ENCODE peak calls at places on chromosome 22, in nine cellular contexts. I is psoas muscle, X is spleen, M is cardiac muscle cell, W is sigmoid colon, H is GM12865, F is SK-N-SH, B is fibroblast of lung, G is neural crest cell. K is an unnamed sample.

GRCh38 chr22:20117656-20118571 is 888 bp upstream of the TRMT2A start:
- DNase-seq in W (no peak), I (peak; percentile 63), X (peak; percentile 92), B (peak; percentile 51), H (peak; percentile 61), G (no peak), F (no peak), M (peak; percentile 43), K (peak; percentile 77)

GRCh38 chr22:44129614-44129976 is 51.1 kb upstream of the PARVG start:
- DNase-seq in B (peak; percentile 75), W (peak; percentile 19), M (no peak), H (no peak), G (no peak), I (no peak), F (peak; percentile 44), X (peak; percentile 6), K (no peak)

GRCh38 chr22:20641919-20642579 is 131.9 kb upstream of the SERPIND1 start:
- DNase-seq in M (no peak), I (no peak), H (no peak), G (no peak), B (no peak), X (no peak), F (no peak), W (no peak), K (no peak)

GRCh38 chr22:27654536-27655445 is 146.8 kb downstream of the MN1 start:
- DNase-seq in F (no peak), G (no peak), I (no peak), B (no peak), M (no peak), X (peak; percentile 46), W (no peak), H (no peak), K (no peak)

GRCh38 chr22:42385691-42386090 is 46.5 kb downstream of the NFAM1 start:
- DNase-seq in X (no peak), B (no peak), F (no peak), I (no peak), W (no peak), M (no peak), G (no peak), H (no peak), K (no peak)

GRCh38 chr22:44730490-44731356 is 21.7 kb upstream of the ARHGAP8 start:
- DNase-seq in M (no peak), B (no peak), G (no peak), F (peak; percentile 31), X (no peak), I (peak; percentile 37), W (no peak), H (no peak), K (no peak)

GRCh38 chr22:42688241-42688913 is 32.3 kb downstream of the A4GALT start:
- DNase-seq in I (peak; percentile 96), G (peak; percentile 36), F (peak; percentile 45), W (peak; percentile 98), H (no peak), B (peak; percentile 95), M (peak; percentile 89), X (no peak), K (no peak)

GRCh38 chr22:26529345-26529744 is 17.1 kb upstream of the TFIP11 start:
- DNase-seq in G (no peak), W (no peak), B (no peak), M (no peak), X (no peak), H (no peak), I (peak; percentile 76), F (no peak), K (no peak)

GRCh38 chr22:17578129-17578754 is 14.9 kb downstream of the SLC25A18 start:
- DNase-seq in G (no peak), F (no peak), I (peak; percentile 76), B (peak; percentile 56), M (no peak), W (peak; percentile 92), H (no peak), X (no peak), K (no peak)

GRCh38 chr22:46905415-46905814 is 143.0 kb downstream of the TBC1D22A start:
- DNase-seq in F (no peak), W (no peak), B (no peak), G (no peak), H (no peak), X (no peak), I (no peak), M (no peak), K (no peak)

GRCh38 chr22:19916941-19917340 is 24.6 kb upstream of the COMT start:
- DNase-seq in I (no peak), M (no peak), B (no peak), X (no peak), F (no peak), H (no peak), G (no peak), W (no peak), K (no peak)

GRCh38 chr22:37275622-37276021 is 6.7 kb upstream of the CYTH4 start:
- DNase-seq in B (no peak), M (no peak), H (no peak), I (no peak), G (no peak), X (no peak), W (no peak), F (no peak), K (no peak)

GRCh38 chr22:45671051-45671782 is 417 bp upstream of the ATXN10 start:
- DNase-seq in B (no peak), F (peak; percentile 94), G (peak; percentile 16), H (no peak), M (peak; percentile 57), W (peak; percentile 73), X (peak; percentile 75), I (peak; percentile 55), K (no peak)

GRCh38 chr22:46775364-46775758 is 12.9 kb downstream of the TBC1D22A start:
- DNase-seq in M (no peak), B (no peak), H (peak; percentile 36), W (no peak), I (no peak), G (no peak), X (peak; percentile 62), F (no peak), K (no peak)

GRCh38 chr22:38572065-38572464 is 2.1 kb upstream of the DMC1 start:
- DNase-seq in W (no peak), G (peak; percentile 33), X (no peak), B (peak; percentile 42), I (no peak), M (peak; percentile 67), H (peak; percentile 49), F (peak; percentile 30), K (peak; percentile 47)

GRCh38 chr22:33756508-33756949 is 163.7 kb downstream of the LARGE1 start:
- DNase-seq in X (no peak), B (no peak), I (no peak), H (peak; percentile 16), W (no peak), F (peak; percentile 14), M (peak; percentile 21), G (no peak), K (no peak)
- TF ChIP-seq CTCF in X (no peak), B (no peak), I (no peak), H (no peak), W (no peak), F (no peak), M (no peak), G (no peak), K (no peak)

GRCh38 chr22:49723478-49724029 is 104.1 kb downstream of the BRD1 start:
- DNase-seq in I (no peak), F (no peak), B (no peak), G (no peak), W (no peak), M (no peak), H (no peak), X (no peak), K (no peak)

GRCh38 chr22:49725516-49725915 is 102.2 kb downstream of the BRD1 start:
- DNase-seq in W (no peak), B (no peak), F (no peak), M (no peak), I (no peak), G (no peak), X (no peak), H (no peak), K (no peak)

GRCh38 chr22:49726022-49726681 is 101.5 kb downstream of the BRD1 start:
- DNase-seq in F (no peak), B (no peak), M (no peak), X (no peak), H (no peak), G (no peak), I (no peak), W (no peak), K (no peak)

GRCh38 chr22:49724030-49724892 is 103.4 kb downstream of the BRD1 start:
- DNase-seq in W (no peak), I (no peak), B (no peak), H (no peak), G (no peak), X (no peak), F (peak; percentile 21), M (no peak), K (no peak)

GRCh38 chr22:49724893-49725489 is 102.7 kb downstream of the BRD1 start:
- DNase-seq in I (peak; percentile 67), B (peak; percentile 16), F (peak; percentile 93), G (peak; percentile 83), H (peak; percentile 24), W (no peak), M (peak; percentile 83), X (peak; percentile 88), K (peak; percentile 91)
- TF ChIP-seq CTCF in I (peak; percentile 49), B (peak; percentile 13), F (peak; percentile 39), G (peak; percentile 82), H (peak; percentile 48), W (no peak), M (peak; percentile 55), X (peak; percentile 86), K (peak; percentile 65)

DNA sequence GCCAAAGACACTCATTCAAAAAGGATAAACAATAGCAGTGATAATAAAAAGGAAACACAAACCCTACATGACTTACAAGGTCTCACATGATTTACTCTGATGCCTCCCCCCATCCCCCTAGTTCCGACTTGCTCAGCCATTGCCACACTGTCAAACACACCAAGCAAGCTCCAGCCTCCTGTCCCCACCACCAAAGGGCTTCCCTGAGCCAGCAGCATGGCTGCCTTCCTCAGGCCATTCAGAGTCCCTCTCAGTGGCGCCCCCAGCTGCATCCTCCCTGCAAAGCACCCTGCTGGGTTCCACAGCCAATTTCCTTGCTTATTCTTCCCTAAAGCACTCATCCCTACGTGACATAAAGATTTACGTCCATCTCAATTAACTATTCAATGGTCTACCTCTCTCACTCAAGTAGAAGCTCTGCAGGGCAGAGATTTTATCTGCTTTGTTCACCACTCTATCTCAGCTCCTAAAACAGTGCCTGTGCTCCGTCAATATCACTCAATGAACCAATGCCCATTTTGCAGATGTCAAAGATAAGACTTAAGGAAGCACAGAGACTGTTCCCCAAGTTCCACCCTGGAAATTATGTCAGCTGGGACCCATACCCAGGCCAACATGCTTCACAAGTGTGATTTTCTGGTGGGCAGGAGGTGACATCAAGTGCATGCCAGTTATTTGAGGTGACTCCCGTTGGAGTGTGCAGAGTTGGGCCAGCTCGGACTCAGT is 106.9 kb downstream of the SYN3 start:
- DNase-seq in M (peak; percentile 35), B (no peak), G (no peak), W (no peak), X (no peak), H (no peak), F (peak; percentile 36), I (no peak), K (no peak)
- TF ChIP-seq CTCF in M (peak; percentile 16), B (no peak), G (peak; percentile 29), W (no peak), X (no peak), H (no peak), F (no peak), I (no peak), K (no peak)

DNA sequence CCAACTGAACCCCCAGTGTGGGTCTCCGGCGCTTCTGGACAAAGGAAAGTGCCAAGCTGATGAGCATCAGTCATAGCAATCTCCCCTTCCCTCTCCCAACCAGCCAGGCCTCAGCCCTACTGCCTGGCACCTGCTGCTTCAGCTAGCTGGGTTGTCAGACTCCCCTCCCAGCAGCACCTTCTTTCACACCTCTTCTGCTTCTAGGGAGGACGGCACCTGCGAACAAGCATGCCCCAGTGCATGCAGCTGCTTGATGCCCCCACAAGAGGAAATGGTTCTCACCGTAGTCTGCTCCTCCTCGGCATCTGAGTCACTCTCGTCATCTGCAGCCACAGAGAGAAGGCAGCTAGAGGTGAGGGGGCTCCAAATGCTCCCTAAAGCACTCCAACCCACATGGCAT is 25.4 kb downstream of the THOC5 start:
- DNase-seq in I (no peak), X (peak; percentile 59), F (no peak), B (no peak), W (no peak), G (no peak), M (no peak), H (no peak), K (no peak)
- TF ChIP-seq CTCF in I (no peak), X (no peak), F (no peak), B (no peak), W (no peak), G (no peak), M (no peak), H (no peak), K (no peak)

K was measured in GM20000.